ENCODE peak calls at places on chromosomes 7 and 10, in four cellular contexts. One of them, this sample, is unnamed.
A peak's percentile ranks its signal among the peaks of the same experiment; 100 is the strongest.

GRCh38 chr7:44287488-44288380 is 37.7 kb downstream of the CAMK2B start:
- DNase-seq in HT1080: no peak
- DNase-seq in NCI-H1436 treated with DMSO at 0.1 percent for 48 hours: no peak
- DNase-seq in uterus: peak; percentile 7
- DNase-seq in this sample: no peak

GRCh38 chr10:30686706-30687105 is 57.2 kb upstream of the LYZL2 start:
- DNase-seq in HT1080: no peak
- DNase-seq in NCI-H1436 treated with DMSO at 0.1 percent for 48 hours: no peak
- DNase-seq in uterus: no peak
- DNase-seq in this sample: no peak

GRCh38 chr7:151552352-151553028 is 32.8 kb upstream of the RHEB start:
- DNase-seq in HT1080: no peak
- DNase-seq in NCI-H1436 treated with DMSO at 0.1 percent for 48 hours: peak; percentile 28
- DNase-seq in uterus: no peak
- DNase-seq in this sample: no peak

GRCh38 chr10:30553625-30554442 is 75.7 kb downstream of the LYZL2 start:
- DNase-seq in HT1080: no peak
- DNase-seq in NCI-H1436 treated with DMSO at 0.1 percent for 48 hours: no peak
- DNase-seq in uterus: peak; percentile 69
- DNase-seq in this sample: no peak

GRCh38 chr10:103792547-103792946 is 62.8 kb downstream of the SH3PXD2A start:
- DNase-seq in HT1080: no peak
- DNase-seq in NCI-H1436 treated with DMSO at 0.1 percent for 48 hours: no peak
- DNase-seq in uterus: no peak
- DNase-seq in this sample: no peak

GRCh38 chr10:45442670-45443069 is 68.7 kb downstream of the ALOX5 start:
- DNase-seq in HT1080: no peak
- DNase-seq in NCI-H1436 treated with DMSO at 0.1 percent for 48 hours: no peak
- DNase-seq in uterus: no peak
- DNase-seq in this sample: no peak

GRCh38 chr10:108515821-108516220 is 1351.3 kb upstream of the SORCS1 start:
- DNase-seq in HT1080: no peak
- DNase-seq in NCI-H1436 treated with DMSO at 0.1 percent for 48 hours: no peak
- DNase-seq in uterus: no peak
- DNase-seq in this sample: no peak

GRCh38 chr7:88268858-88269257 is 37.8 kb downstream of the STEAP4 start:
- DNase-seq in HT1080: no peak
- DNase-seq in NCI-H1436 treated with DMSO at 0.1 percent for 48 hours: no peak
- DNase-seq in uterus: no peak
- DNase-seq in this sample: no peak

GRCh38 chr7:103597606-103598005 is 151.6 kb upstream of the SLC26A5 start:
- DNase-seq in HT1080: peak; percentile 1
- DNase-seq in NCI-H1436 treated with DMSO at 0.1 percent for 48 hours: no peak
- DNase-seq in uterus: no peak
- DNase-seq in this sample: no peak

GRCh38 chr10:26367771-26368170 is 70.4 kb upstream of the APBB1IP start:
- DNase-seq in HT1080: peak; percentile 54
- DNase-seq in NCI-H1436 treated with DMSO at 0.1 percent for 48 hours: no peak
- DNase-seq in uterus: no peak
- DNase-seq in this sample: no peak

GRCh38 chr10:48938281-48938680 is 1.4 kb downstream of the LRRC18 start:
- DNase-seq in HT1080: no peak
- DNase-seq in NCI-H1436 treated with DMSO at 0.1 percent for 48 hours: no peak
- DNase-seq in uterus: no peak
- DNase-seq in this sample: no peak

GRCh38 chr7:151381333-151382078 is 28.3 kb downstream of the WDR86 start:
- DNase-seq in HT1080: no peak
- DNase-seq in NCI-H1436 treated with DMSO at 0.1 percent for 48 hours: no peak
- DNase-seq in uterus: no peak
- DNase-seq in this sample: no peak

GRCh38 chr10:114402871-114403544 is 1.3 kb downstream of the AFAP1L2 start:
- DNase-seq in HT1080: no peak
- DNase-seq in NCI-H1436 treated with DMSO at 0.1 percent for 48 hours: no peak
- DNase-seq in uterus: no peak
- DNase-seq in this sample: no peak

GRCh38 chr7:105830405-105831218 is 45.8 kb downstream of the ATXN7L1 start:
- DNase-seq in HT1080: peak; percentile 99
- DNase-seq in NCI-H1436 treated with DMSO at 0.1 percent for 48 hours: no peak
- DNase-seq in uterus: no peak
- DNase-seq in this sample: peak; percentile 93

GRCh38 chr7:4207011-4207410 is 475.1 kb upstream of the FOXK1 start:
- DNase-seq in HT1080: no peak
- DNase-seq in NCI-H1436 treated with DMSO at 0.1 percent for 48 hours: no peak
- DNase-seq in uterus: no peak
- DNase-seq in this sample: no peak

GRCh38 chr10:97888641-97889262 is 39.1 kb downstream of the GOLGA7B start:
- DNase-seq in HT1080: peak; percentile 61
- DNase-seq in NCI-H1436 treated with DMSO at 0.1 percent for 48 hours: peak; percentile 61
- DNase-seq in uterus: no peak
- DNase-seq in this sample: peak; percentile 77

GRCh38 chr7:3461923-3462322 is 160.9 kb downstream of the SDK1 start:
- DNase-seq in HT1080: no peak
- DNase-seq in NCI-H1436 treated with DMSO at 0.1 percent for 48 hours: no peak
- DNase-seq in uterus: no peak
- DNase-seq in this sample: no peak

GRCh38 chr10:23481351-23481961 is 42.6 kb downstream of the OTUD1 start:
- DNase-seq in HT1080: no peak
- DNase-seq in NCI-H1436 treated with DMSO at 0.1 percent for 48 hours: no peak
- DNase-seq in uterus: no peak
- DNase-seq in this sample: no peak

GRCh38 chr7:82313269-82313668 is 130.3 kb downstream of the CACNA2D1 start:
- DNase-seq in HT1080: no peak
- DNase-seq in NCI-H1436 treated with DMSO at 0.1 percent for 48 hours: no peak
- DNase-seq in uterus: no peak
- DNase-seq in this sample: no peak

GRCh38 chr10:30384791-30385201 is 35.7 kb upstream of the MTPAP start:
- DNase-seq in HT1080: no peak
- DNase-seq in NCI-H1436 treated with DMSO at 0.1 percent for 48 hours: no peak
- DNase-seq in uterus: no peak
- DNase-seq in this sample: no peak

GRCh38 chr10:47329905-47330304 is 7.7 kb downstream of the GDF2 start:
- DNase-seq in HT1080: no peak
- DNase-seq in NCI-H1436 treated with DMSO at 0.1 percent for 48 hours: no peak
- DNase-seq in uterus: no peak
- DNase-seq in this sample: no peak

GRCh38 chr10:102195301-102195870 is 30.7 kb upstream of the ELOVL3 start:
- DNase-seq in HT1080: peak; percentile 74
- DNase-seq in NCI-H1436 treated with DMSO at 0.1 percent for 48 hours: no peak
- DNase-seq in uterus: no peak
- DNase-seq in this sample: no peak

GRCh38 chr10:77756319-77757232 is 119.0 kb upstream of the KCNMA1 start:
- DNase-seq in HT1080: peak; percentile 64
- DNase-seq in NCI-H1436 treated with DMSO at 0.1 percent for 48 hours: no peak
- DNase-seq in uterus: no peak
- DNase-seq in this sample: peak; percentile 46

GRCh38 chr10:33800986-33801385 is 466.5 kb upstream of the NRP1 start:
- DNase-seq in HT1080: no peak
- DNase-seq in NCI-H1436 treated with DMSO at 0.1 percent for 48 hours: no peak
- DNase-seq in uterus: no peak
- DNase-seq in this sample: peak; percentile 24

GRCh38 chr7:138527746-138528223 is 67.7 kb downstream of the TRIM24 start:
- DNase-seq in HT1080: no peak
- DNase-seq in NCI-H1436 treated with DMSO at 0.1 percent for 48 hours: no peak
- DNase-seq in uterus: no peak
- DNase-seq in this sample: no peak

GRCh38 chr10:73232887-73233286 is 14.2 kb downstream of the DNAJC9 start:
- DNase-seq in HT1080: no peak
- DNase-seq in NCI-H1436 treated with DMSO at 0.1 percent for 48 hours: no peak
- DNase-seq in uterus: no peak
- DNase-seq in this sample: no peak

GRCh38 chr10:69567920-69568319 is 5.3 kb downstream of the NEUROG3 start:
- DNase-seq in HT1080: no peak
- DNase-seq in NCI-H1436 treated with DMSO at 0.1 percent for 48 hours: no peak
- DNase-seq in uterus: no peak
- DNase-seq in this sample: no peak

GRCh38 chr7:140297192-140297591 is 101.1 kb downstream of the SLC37A3 start:
- DNase-seq in HT1080: no peak
- DNase-seq in NCI-H1436 treated with DMSO at 0.1 percent for 48 hours: no peak
- DNase-seq in uterus: no peak
- DNase-seq in this sample: no peak

GRCh38 chr7:1081931-1082401 is 5.9 kb upstream of the GPER1 start:
- DNase-seq in HT1080: peak; percentile 36
- DNase-seq in NCI-H1436 treated with DMSO at 0.1 percent for 48 hours: no peak
- DNase-seq in uterus: no peak
- DNase-seq in this sample: no peak

GRCh38 chr10:104559935-104560334 is 81.2 kb upstream of the SORCS3 start:
- DNase-seq in HT1080: peak; percentile 31
- DNase-seq in NCI-H1436 treated with DMSO at 0.1 percent for 48 hours: no peak
- DNase-seq in uterus: no peak
- DNase-seq in this sample: no peak

This sample was measured in RCC 7860.